ENCODE peak calls at places on chromosomes 6 and 20, in four cellular contexts. J is colonic mucosa, Q is psoas muscle, U is gastrocnemius medialis. V is an unnamed sample.

GRCh38 chr6:31214516-31214915 is 44.0 kb upstream of the POU5F1 start:
- DNase-seq in Q (no peak), J (no peak), U (no peak), V (no peak)

GRCh38 chr6:33848498-33848897 is 44.7 kb upstream of the MLN start:
- DNase-seq in J (no peak), Q (no peak), U (no peak), V (no peak)

GRCh38 chr20:47795214-47795667 is 10.0 kb upstream of the SULF2 start:
- DNase-seq in Q (peak; percentile 49), J (no peak), U (peak; percentile 54), V (peak; percentile 66)

GRCh38 chr6:136579800-136580199 is 29.6 kb upstream of the MAP7 start:
- DNase-seq in U (no peak), Q (no peak), J (no peak), V (no peak)

GRCh38 chr20:47150403-47151152 is 205.9 kb downstream of the ZMYND8 start:
- DNase-seq in Q (peak; percentile 53), J (peak; percentile 62), U (peak; percentile 49), V (peak; percentile 66)

GRCh38 chr20:38725458-38725958 is 1.2 kb downstream of the SLC32A1 start:
- DNase-seq in J (no peak), U (no peak), Q (no peak), V (no peak)

GRCh38 chr6:10410214-10410873 is 4.5 kb downstream of the TFAP2A start:
- DNase-seq in J (no peak), U (no peak), Q (no peak), V (no peak)

GRCh38 chr20:35021831-35022230 is 66.2 kb downstream of the MYH7B start:
- DNase-seq in Q (no peak), U (no peak), J (no peak), V (no peak)

GRCh38 chr6:131226465-131226864 is 91.2 kb downstream of the AKAP7 start:
- DNase-seq in J (no peak), Q (no peak), U (no peak), V (no peak)

GRCh38 chr6:160330621-160331020 is 17.6 kb upstream of the SLC22A3 start:
- DNase-seq in J (no peak), Q (no peak), U (no peak), V (no peak)

GRCh38 chr6:143179096-143179495 is 118.4 kb downstream of the AIG1 start:
- DNase-seq in J (no peak), U (no peak), Q (no peak), V (no peak)

GRCh38 chr6:5112065-5112799 is 27.1 kb downstream of the PPP1R3G start:
- DNase-seq in U (no peak), J (no peak), Q (no peak), V (no peak)

GRCh38 chr6:5113096-5113495 is 28.0 kb downstream of the PPP1R3G start:
- DNase-seq in U (no peak), J (no peak), Q (no peak), V (no peak)

GRCh38 chr6:5111626-5112025 is 26.5 kb downstream of the PPP1R3G start:
- DNase-seq in U (no peak), J (no peak), Q (no peak), V (no peak)

GRCh38 chr6:5116243-5116991 is 31.3 kb downstream of the PPP1R3G start:
- DNase-seq in J (no peak), Q (no peak), U (no peak), V (no peak)

DNA sequence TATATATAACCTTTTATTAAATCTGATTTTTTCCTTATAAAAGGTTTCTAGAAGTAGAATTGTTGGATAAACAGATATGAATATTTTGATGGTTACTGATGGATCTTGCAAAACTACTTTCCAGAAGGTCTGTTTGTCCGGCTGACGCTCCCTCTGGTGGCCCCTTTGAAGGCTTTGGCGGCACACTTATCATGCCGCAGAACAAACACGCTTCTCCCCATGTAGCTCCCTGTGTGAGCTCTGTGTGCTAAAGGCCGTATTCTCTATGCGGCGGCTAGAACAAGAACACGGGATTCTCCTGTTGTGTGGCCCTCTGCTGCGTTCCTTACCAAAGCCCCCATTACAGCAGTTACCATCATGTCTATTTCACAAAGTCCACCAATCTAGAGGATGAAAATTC is 30.0 kb downstream of the PPP1R3G start:
- DNase-seq in U (no peak), J (peak; percentile 25), Q (no peak), V (no peak)
- TF ChIP-seq CTCF in U (no peak), J (peak; percentile 37), Q (no peak), V (no peak)

GRCh38 chr20:3801846-3802245 is 5.7 kb downstream of the CDC25B start:
- DNase-seq in Q (no peak), U (no peak), J (no peak), V (no peak)

GRCh38 chr20:3803854-3804253 is 7.7 kb downstream of the CDC25B start:
- DNase-seq in J (no peak), Q (no peak), U (no peak), V (no peak)

GRCh38 chr20:3802524-3803239 is 6.6 kb downstream of the CDC25B start:
- DNase-seq in Q (no peak), U (no peak), J (no peak), V (no peak)

GRCh38 chr20:3804254-3804751 is 8.2 kb downstream of the CDC25B start:
- DNase-seq in Q (no peak), J (no peak), U (no peak), V (no peak)

GRCh38 chr20:3803289-3803688 is 7.2 kb downstream of the CDC25B start:
- DNase-seq in J (no peak), Q (no peak), U (no peak), V (no peak)
- H3K4me1 ChIP-seq in J (peaks cover 34% of the 10 kb centered on the region), Q (peaks cover 27% of the 10 kb centered on the region), U (peaks cover 18% of the 10 kb centered on the region), V (peaks cover 40% of the 10 kb centered on the region)

DNA sequence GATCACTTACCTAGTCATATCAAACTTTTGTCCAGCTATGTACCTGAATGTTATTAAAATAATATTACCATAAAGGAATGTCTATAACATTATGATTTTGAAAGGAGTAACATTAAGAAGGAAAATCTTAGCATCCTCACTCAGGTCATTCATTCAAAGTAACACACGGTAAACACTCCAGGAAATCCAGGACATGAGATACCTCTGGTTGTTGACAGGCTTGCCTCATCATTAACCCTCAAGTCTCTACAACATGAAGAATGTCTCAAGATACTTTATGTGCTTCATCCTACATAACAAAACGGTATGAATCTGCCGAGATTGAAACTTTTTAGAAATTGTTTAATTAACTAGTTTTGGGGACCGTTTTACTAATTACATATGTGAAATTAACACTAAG is 690 bp upstream of the FILIP1 start:
- DNase-seq in Q (no peak), U (no peak), J (no peak), V (no peak)
- H3K27ac ChIP-seq in Q (peak overlapping the region; percentile 97), U (peak overlapping the region; percentile 98), J (no peak overlapping the region), V (peak overlapping the region; percentile 78)

GRCh38 chr6:12580296-12580695 is 136.3 kb upstream of the PHACTR1 start:
- DNase-seq in Q (no peak), J (no peak), U (no peak), V (no peak)

GRCh38 chr6:12585497-12585958 is 131.0 kb upstream of the PHACTR1 start:
- DNase-seq in U (no peak), Q (no peak), J (no peak), V (peak; percentile 19)

GRCh38 chr6:12578751-12579150 is 137.8 kb upstream of the PHACTR1 start:
- DNase-seq in J (no peak), Q (no peak), U (no peak), V (no peak)

GRCh38 chr6:12584631-12585405 is 131.7 kb upstream of the PHACTR1 start:
- DNase-seq in U (no peak), Q (no peak), J (no peak), V (peak; percentile 20)

GRCh38 chr6:12582421-12583110 is 134.0 kb upstream of the PHACTR1 start:
- DNase-seq in J (no peak), Q (no peak), U (no peak), V (no peak)
- TF ChIP-seq CTCF in J (no peak), Q (no peak), U (no peak), V (no peak)